ENCODE peak calls at places on chromosomes 7 and 10, in nine cellular contexts. S, V, J, F, Y, G, M, L and P are unnamed samples.

GRCh38 chr10:96376483-96376882 is 17.7 kb upstream of the OPALIN start:
- DNase-seq in Y (no peak), M (no peak), F (no peak), G (no peak), J (no peak), L (no peak), S (no peak), V (no peak), P (no peak)

GRCh38 chr7:34175837-34176236 is 270.5 kb downstream of the BMPER start:
- DNase-seq in V (no peak), G (no peak), L (no peak), M (no peak), F (no peak), S (no peak), J (no peak), Y (no peak), P (no peak)

GRCh38 chr7:108415821-108416536 is 40.3 kb downstream of the NRCAM start:
- DNase-seq in J (no peak), L (peak; percentile 53), G (peak; percentile 53), V (no peak), Y (no peak), M (no peak), S (peak; percentile 84), F (peak; percentile 47), P (no peak)

GRCh38 chr7:92763636-92764423 is 72.5 kb downstream of the CDK6 start:
- DNase-seq in F (peak; percentile 51), M (peak; percentile 96), Y (no peak), G (no peak), S (peak; percentile 78), L (peak; percentile 74), J (no peak), V (no peak), P (no peak)

GRCh38 chr7:149742075-149742701 is 31.2 kb downstream of the ZNF467 start:
- DNase-seq in J (no peak), L (peak; percentile 76), V (peak; percentile 74), F (peak; percentile 51), S (peak; percentile 69), G (peak; percentile 68), Y (peak; percentile 77), M (peak; percentile 94), P (peak; percentile 88)

GRCh38 chr7:44087914-44088838 is 5.8 kb upstream of the POLM start:
- DNase-seq in L (no peak), Y (peak; percentile 80), V (peak; percentile 38), F (peak; percentile 65), G (no peak), M (no peak), S (peak; percentile 96), J (peak; percentile 96), P (peak; percentile 95)

GRCh38 chr10:74518076-74518475 is 308.3 kb upstream of the KAT6B start:
- DNase-seq in F (peak; percentile 9), M (no peak), Y (no peak), L (no peak), J (no peak), V (no peak), S (no peak), G (no peak), P (no peak)

GRCh38 chr7:90832726-90833125 is 236.6 kb downstream of the CDK14 start:
- DNase-seq in Y (no peak), F (no peak), M (no peak), V (no peak), G (no peak), S (no peak), J (no peak), L (no peak), P (no peak)

GRCh38 chr10:88315746-88316145 is 267.4 kb downstream of the RNLS start:
- DNase-seq in G (no peak), L (no peak), M (no peak), V (no peak), Y (no peak), F (no peak), J (no peak), S (no peak), P (no peak)

GRCh38 chr7:1564603-1565022 is 5.2 kb downstream of the PSMG3 start:
- DNase-seq in G (no peak), S (peak; percentile 88), M (no peak), J (no peak), F (no peak), Y (no peak), L (peak; percentile 51), V (no peak), P (no peak)
- H3K27ac ChIP-seq in G (no peak overlapping the region), S (peak overlapping the region; percentile 36), M (no peak overlapping the region), J (no peak overlapping the region), F (no peak overlapping the region), Y (no peak overlapping the region), L (no peak overlapping the region), V (no peak overlapping the region), P (no peak overlapping the region)

GRCh38 chr10:68156373-68157185 is 47.3 kb downstream of the MYPN start:
- DNase-seq in M (peak; percentile 87), G (peak; percentile 74), S (peak; percentile 84), L (peak; percentile 36), V (no peak), J (no peak), F (peak; percentile 82), Y (no peak), P (peak; percentile 54)
- H3K4me1 ChIP-seq in M (peaks cover 21% of the 10 kb centered on the region), G (peaks cover 14% of the 10 kb centered on the region), S (peaks cover 46% of the 10 kb centered on the region), L (peaks cover 62% of the 10 kb centered on the region), V (no peaks in the 10 kb centered on the region), J (no peaks in the 10 kb centered on the region), F (peaks cover 24% of the 10 kb centered on the region), Y (no peaks in the 10 kb centered on the region), P (peaks cover 3% of the 10 kb centered on the region)

DNA sequence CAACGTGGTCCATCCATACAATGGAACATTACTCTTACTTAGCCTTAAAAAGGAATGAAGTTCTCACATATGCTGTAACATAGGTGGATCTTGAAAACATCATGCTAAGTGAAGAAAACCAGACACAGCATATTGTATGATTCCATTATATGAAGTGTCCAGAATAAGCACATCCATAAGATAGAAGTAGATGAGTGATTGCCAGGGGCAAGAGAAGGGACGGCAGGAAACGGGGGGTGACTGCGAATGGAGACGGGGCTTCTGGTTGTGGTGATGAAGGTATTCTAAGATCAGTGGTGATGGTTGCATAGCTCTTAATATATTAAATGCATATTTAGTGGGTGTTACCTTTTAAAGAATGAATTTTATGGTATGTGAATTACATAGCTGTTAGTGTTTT is 29.8 kb downstream of the UBE3C start:
- DNase-seq in M (no peak), S (no peak), L (no peak), J (no peak), V (no peak), F (no peak), Y (no peak), G (no peak), P (no peak)
- H3K36me3 ChIP-seq in M (peaks cover 25% of the 10 kb centered on the region), S (peaks cover 27% of the 10 kb centered on the region), L (peaks cover 39% of the 10 kb centered on the region), J (peaks cover 56% of the 10 kb centered on the region), V (peaks cover 89% of the 10 kb centered on the region), F (peaks cover 4% of the 10 kb centered on the region), Y (peaks cover 59% of the 10 kb centered on the region), G (no peaks in the 10 kb centered on the region), P (peaks cover 3% of the 10 kb centered on the region)

DNA sequence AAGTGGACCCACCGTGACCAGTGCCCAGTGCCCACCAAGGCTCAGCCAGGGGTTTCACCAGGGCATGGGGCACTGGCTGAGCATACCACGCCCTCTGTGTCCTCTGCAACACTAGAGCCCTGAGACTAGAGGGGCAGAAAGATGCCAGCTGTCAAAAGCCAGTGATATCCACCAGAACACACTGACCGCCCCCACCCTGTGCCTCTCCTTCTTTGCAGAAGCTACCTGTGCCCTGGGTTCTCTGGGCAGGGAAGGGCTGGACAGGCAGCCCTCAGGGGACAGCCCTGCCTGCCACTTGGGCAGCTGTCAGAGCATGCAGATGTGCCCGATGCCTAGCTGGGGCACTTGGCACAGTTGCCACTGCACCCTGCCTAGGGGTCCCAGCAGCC is 494 bp downstream of the VSIR start:
- DNase-seq in Y (no peak), F (no peak), S (peak; percentile 45), L (peak; percentile 34), M (no peak), G (no peak), J (no peak), V (no peak), P (peak; percentile 72)
- H3K27ac ChIP-seq in Y (peak overlapping the region; percentile 93), F (peak overlapping the region; percentile 22), S (peak overlapping the region; percentile 56), L (no peak overlapping the region), M (no peak overlapping the region), G (peak overlapping the region; percentile 76), J (peak overlapping the region; percentile 95), V (peak overlapping the region; percentile 96), P (peak overlapping the region; percentile 62)

GRCh38 chr10:109898007-109898406 is 25.3 kb downstream of the XPNPEP1 start:
- DNase-seq in G (no peak), S (no peak), F (no peak), L (no peak), Y (no peak), M (no peak), V (no peak), J (no peak), P (no peak)
- H3K4me1 ChIP-seq in G (peaks cover 77% of the 10 kb centered on the region), S (peaks cover 59% of the 10 kb centered on the region), F (peaks cover 15% of the 10 kb centered on the region), L (no peaks in the 10 kb centered on the region), Y (no peaks in the 10 kb centered on the region), M (no peaks in the 10 kb centered on the region), V (peaks cover 61% of the 10 kb centered on the region), J (no peaks in the 10 kb centered on the region), P (peaks cover 26% of the 10 kb centered on the region)